ENCODE peak calls at places on chromosomes 2 and 18, in seven cellular contexts. B, G, A, D, E, O and L are unnamed samples.

GRCh38 chr2:102848366-102848839 is 86.6 kb downstream of the TMEM182 start:
- DNase-seq in B (peak; percentile 80), G (peak; percentile 68), A (peak; percentile 60), D (peak; percentile 65), E (peak; percentile 54), O (no peak), L (peak; percentile 75)

GRCh38 chr2:71601136-71602114 is 148.1 kb downstream of the DYSF start:
- DNase-seq in B (peak; percentile 46), G (no peak), A (no peak), D (no peak), E (no peak), O (no peak), L (no peak)

GRCh38 chr2:48145845-48146452 is 239.7 kb upstream of the FBXO11 start:
- DNase-seq in B (no peak), G (no peak), A (no peak), D (no peak), E (no peak), O (no peak), L (peak; percentile 10)

GRCh38 chr18:1092228-1092627 is 187.6 kb downstream of the ADCYAP1 start:
- DNase-seq in B (no peak), G (no peak), A (no peak), D (no peak), E (no peak), O (no peak), L (no peak)

GRCh38 chr2:188385857-188386256 is 94.2 kb downstream of the GULP1 start:
- DNase-seq in B (no peak), G (no peak), A (no peak), D (no peak), E (no peak), O (no peak), L (no peak)

GRCh38 chr18:9366126-9366714 is 31.6 kb downstream of the TWSG1 start:
- DNase-seq in B (no peak), G (no peak), A (peak; percentile 9), D (peak; percentile 60), E (peak; percentile 23), O (no peak), L (no peak)

GRCh38 chr2:164186596-164186995 is 434.7 kb downstream of the GRB14 start:
- DNase-seq in B (no peak), G (no peak), A (no peak), D (no peak), E (no peak), O (no peak), L (peak; percentile 26)

GRCh38 chr18:63262369-63263335 is 56.9 kb downstream of the BCL2 start:
- DNase-seq in B (peak; percentile 87), G (no peak), A (no peak), D (no peak), E (no peak), O (no peak), L (no peak)

GRCh38 chr2:149160701-149161217 is 122.3 kb downstream of the LYPD6B start:
- DNase-seq in B (no peak), G (no peak), A (no peak), D (no peak), E (no peak), O (no peak), L (peak; percentile 95)

GRCh38 chr2:98473995-98474780 is 29.5 kb downstream of the INPP4A start:
- DNase-seq in B (no peak), G (no peak), A (no peak), D (no peak), E (no peak), O (no peak), L (no peak)

GRCh38 chr18:2412261-2412660 is 159.0 kb downstream of the METTL4 start:
- DNase-seq in B (no peak), G (no peak), A (no peak), D (no peak), E (no peak), O (no peak), L (no peak)

GRCh38 chr18:26771524-26771923 is 94.0 kb downstream of the AQP4 start:
- DNase-seq in B (no peak), G (no peak), A (peak; percentile 21), D (peak; percentile 44), E (no peak), O (no peak), L (peak; percentile 2)

GRCh38 chr18:58863539-58864145 is 1.0 kb upstream of the ZNF532 start:
- DNase-seq in B (peak; percentile 78), G (peak; percentile 54), A (peak; percentile 46), D (peak; percentile 74), E (peak; percentile 69), O (peak; percentile 42), L (peak; percentile 47)

GRCh38 chr18:48575658-48576453 is 37.0 kb downstream of the CTIF start:
- DNase-seq in B (no peak), G (no peak), A (no peak), D (no peak), E (peak; percentile 77), O (no peak), L (peak; percentile 65)

GRCh38 chr2:105795575-105795934 is 50.8 kb downstream of the NCK2 start:
- DNase-seq in B (no peak), G (no peak), A (no peak), D (peak; percentile 26), E (no peak), O (no peak), L (no peak)

GRCh38 chr2:165529130-165529529 is 59.6 kb downstream of the CSRNP3 start:
- DNase-seq in B (no peak), G (no peak), A (no peak), D (no peak), E (no peak), O (no peak), L (no peak)

GRCh38 chr2:96505231-96505889 is at the start of gene NEURL3:
- DNase-seq in B (peak; percentile 46), G (no peak), A (no peak), D (peak; percentile 75), E (no peak), O (no peak), L (no peak)

GRCh38 chr18:14976736-14977430 is 228.9 kb downstream of the ANKRD30B start:
- DNase-seq in B (no peak), G (no peak), A (no peak), D (peak; percentile 38), E (no peak), O (no peak), L (no peak)

GRCh38 chr18:14974088-14974487 is 226.1 kb downstream of the ANKRD30B start:
- DNase-seq in B (no peak), G (no peak), A (no peak), D (no peak), E (no peak), O (no peak), L (no peak)

GRCh38 chr18:14971461-14972185 is 223.7 kb downstream of the ANKRD30B start:
- DNase-seq in B (no peak), G (no peak), A (no peak), D (peak; percentile 49), E (no peak), O (no peak), L (peak; percentile 10)

GRCh38 chr18:14975431-14975830 is 227.5 kb downstream of the ANKRD30B start:
- DNase-seq in B (no peak), G (no peak), A (no peak), D (no peak), E (no peak), O (no peak), L (no peak)

DNA sequence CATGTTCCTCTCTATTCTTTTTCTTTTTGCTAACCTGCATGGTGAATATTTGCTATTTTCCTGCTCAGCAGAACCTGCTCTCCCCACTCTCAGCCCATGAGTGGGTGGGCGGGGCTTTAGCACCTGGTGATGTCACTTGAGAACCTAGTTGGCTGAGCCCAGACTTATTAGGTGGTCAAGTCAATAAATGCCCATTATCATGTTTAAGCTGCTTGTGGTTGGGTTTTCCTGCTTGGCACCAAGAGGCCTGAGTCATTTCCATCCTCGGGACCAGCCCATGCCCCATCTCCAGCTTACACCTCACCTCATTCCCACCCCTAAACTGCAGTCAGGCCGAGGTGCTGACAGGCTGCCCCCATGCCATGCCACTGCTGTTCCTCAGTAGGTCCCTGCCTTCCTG is 226.6 kb downstream of the ANKRD30B start:
- DNase-seq in B (no peak), G (no peak), A (no peak), D (peak; percentile 7), E (no peak), O (no peak), L (no peak)
- H3K9me3 ChIP-seq in B (no peaks in the 10 kb centered on the region), G (no peaks in the 10 kb centered on the region), A (no peaks in the 10 kb centered on the region), D (no peaks in the 10 kb centered on the region), E (no peaks in the 10 kb centered on the region), O (no peaks in the 10 kb centered on the region), L (no peaks in the 10 kb centered on the region)

GRCh38 chr2:73897240-73897583 is 4.4 kb downstream of the ACTG2 start:
- DNase-seq in B (peak; percentile 56), G (no peak), A (no peak), D (no peak), E (no peak), O (no peak), L (peak; percentile 52)

GRCh38 chr2:73897934-73898333 is 5.1 kb downstream of the ACTG2 start:
- DNase-seq in B (peak; percentile 66), G (no peak), A (no peak), D (no peak), E (no peak), O (no peak), L (no peak)

GRCh38 chr2:73901143-73901542 is 8.3 kb downstream of the ACTG2 start:
- DNase-seq in B (no peak), G (no peak), A (no peak), D (no peak), E (no peak), O (no peak), L (no peak)

GRCh38 chr2:73902284-73902683 is 9.5 kb downstream of the ACTG2 start:
- DNase-seq in B (no peak), G (no peak), A (no peak), D (no peak), E (no peak), O (no peak), L (no peak)

GRCh38 chr2:73899801-73900336 is 7.1 kb downstream of the ACTG2 start:
- DNase-seq in B (peak; percentile 58), G (no peak), A (peak; percentile 22), D (no peak), E (no peak), O (no peak), L (no peak)
- H3K4me3 ChIP-seq in B (peak overlapping the region; percentile 6), G (no peak overlapping the region), A (no peak overlapping the region), D (no peak overlapping the region), E (no peak overlapping the region), O (no peak overlapping the region), L (no peak overlapping the region)

DNA sequence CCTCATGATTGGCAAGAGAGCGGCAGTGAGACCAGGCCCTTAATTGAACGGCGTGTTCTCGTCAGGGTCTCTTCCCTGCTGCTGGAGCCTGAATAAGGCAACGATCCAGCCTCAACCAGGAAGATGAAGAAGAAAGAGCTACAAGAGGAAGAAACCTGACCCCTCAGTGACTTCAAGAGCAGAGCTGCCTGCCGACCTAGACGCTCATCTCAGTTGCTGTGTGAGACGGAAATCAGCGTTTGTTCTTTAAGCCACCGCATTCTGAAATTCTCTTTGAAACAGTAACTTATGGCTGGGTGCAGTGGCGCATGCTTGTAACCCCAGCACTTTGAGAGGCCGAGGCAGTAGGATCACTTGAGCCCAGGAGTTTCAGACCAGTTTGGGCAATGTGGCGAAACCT is 29.6 kb upstream of the KCNG3 start:
- DNase-seq in B (no peak), G (no peak), A (no peak), D (no peak), E (no peak), O (no peak), L (peak; percentile 65)
- H3K36me3 ChIP-seq in B (no peaks in the 10 kb centered on the region), G (no peaks in the 10 kb centered on the region), A (no peaks in the 10 kb centered on the region), D (no peaks in the 10 kb centered on the region), E (no peaks in the 10 kb centered on the region), O (no peaks in the 10 kb centered on the region), L (no peaks in the 10 kb centered on the region)

DNA sequence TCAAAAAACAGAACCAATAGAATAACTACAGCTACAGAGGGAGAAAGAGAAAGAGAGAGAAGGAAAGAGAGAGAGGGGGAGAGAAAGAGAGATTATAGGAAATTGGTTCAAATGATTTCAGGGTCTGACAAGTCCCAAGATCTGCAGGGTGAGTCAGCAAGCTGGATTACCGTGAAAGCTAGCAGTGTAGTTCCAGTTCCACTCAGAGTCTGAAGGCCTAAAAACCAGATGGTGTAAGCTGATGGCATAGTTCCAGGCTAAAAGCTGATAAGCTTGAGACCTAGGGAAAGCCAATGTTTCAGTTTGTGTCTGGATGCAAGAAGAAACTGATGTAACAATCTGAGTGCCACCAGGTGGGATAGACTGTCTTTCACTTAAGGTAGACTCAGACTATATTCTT is 397.7 kb downstream of the TRIB2 start:
- DNase-seq in B (no peak), G (no peak), A (peak; percentile 81), D (peak; percentile 1), E (no peak), O (no peak), L (peak; percentile 49)
- H3K9me3 ChIP-seq in B (no peaks in the 10 kb centered on the region), G (no peaks in the 10 kb centered on the region), A (peaks cover 18% of the 10 kb centered on the region), D (no peaks in the 10 kb centered on the region), E (no peaks in the 10 kb centered on the region), O (no peaks in the 10 kb centered on the region), L (no peaks in the 10 kb centered on the region)